ENCODE peak calls at places on chromosomes 6 and 20, in five cellular contexts. One of them, this sample, is unnamed.

GRCh38 chr6:36223706-36224105 is 27.2 kb downstream of the BRPF3 start:
- DNase-seq in gastrocnemius medialis: no peak
- DNase-seq in pancreas: no peak
- DNase-seq in CD8-positive, alpha-beta T cell: no peak
- DNase-seq in breast epithelium: no peak
- DNase-seq in this sample: no peak

GRCh38 chr6:110456694-110457093 is 19.7 kb downstream of the SLC22A16 start:
- DNase-seq in CD8-positive, alpha-beta T cell: no peak
- DNase-seq in breast epithelium: no peak
- DNase-seq in gastrocnemius medialis: no peak
- DNase-seq in pancreas: no peak
- DNase-seq in this sample: no peak

GRCh38 chr6:157302761-157303160 is 20.6 kb downstream of the TMEM242 start:
- DNase-seq in breast epithelium: no peak
- DNase-seq in pancreas: no peak
- DNase-seq in gastrocnemius medialis: no peak
- DNase-seq in CD8-positive, alpha-beta T cell: no peak
- DNase-seq in this sample: no peak

GRCh38 chr6:18209539-18210197 is 54.4 kb downstream of the KDM1B start:
- DNase-seq in breast epithelium: no peak
- DNase-seq in gastrocnemius medialis: no peak
- DNase-seq in CD8-positive, alpha-beta T cell: no peak
- DNase-seq in pancreas: no peak
- DNase-seq in this sample: no peak

GRCh38 chr6:78808356-78808891 is 58.9 kb upstream of the IRAK1BP1 start:
- DNase-seq in pancreas: no peak
- DNase-seq in CD8-positive, alpha-beta T cell: no peak
- DNase-seq in breast epithelium: no peak
- DNase-seq in gastrocnemius medialis: no peak
- DNase-seq in this sample: no peak

GRCh38 chr6:119337762-119338161 is 11.8 kb downstream of the MAN1A1 start:
- DNase-seq in pancreas: no peak
- DNase-seq in gastrocnemius medialis: no peak
- DNase-seq in breast epithelium: no peak
- DNase-seq in CD8-positive, alpha-beta T cell: no peak
- DNase-seq in this sample: no peak

GRCh38 chr6:26536571-26537159 is 1.5 kb upstream of the HMGN4 start:
- DNase-seq in CD8-positive, alpha-beta T cell: no peak
- DNase-seq in breast epithelium: no peak
- DNase-seq in pancreas: no peak
- DNase-seq in gastrocnemius medialis: no peak
- DNase-seq in this sample: no peak

GRCh38 chr6:12977206-12977605 is 260.6 kb downstream of the PHACTR1 start:
- DNase-seq in CD8-positive, alpha-beta T cell: no peak
- DNase-seq in pancreas: no peak
- DNase-seq in breast epithelium: no peak
- DNase-seq in gastrocnemius medialis: no peak
- DNase-seq in this sample: no peak

GRCh38 chr6:119112856-119113530 is 34.5 kb upstream of the FAM184A start:
- DNase-seq in pancreas: no peak
- DNase-seq in breast epithelium: no peak
- DNase-seq in gastrocnemius medialis: peak; percentile 18
- DNase-seq in CD8-positive, alpha-beta T cell: no peak
- DNase-seq in this sample: no peak

GRCh38 chr20:24629668-24630067 is 160.2 kb downstream of the SYNDIG1 start:
- DNase-seq in gastrocnemius medialis: no peak
- DNase-seq in breast epithelium: no peak
- DNase-seq in pancreas: no peak
- DNase-seq in CD8-positive, alpha-beta T cell: no peak
- DNase-seq in this sample: no peak

GRCh38 chr6:46014511-46015118 is 1.0 kb downstream of the CLIC5 start:
- DNase-seq in CD8-positive, alpha-beta T cell: no peak
- DNase-seq in gastrocnemius medialis: peak; percentile 83
- DNase-seq in breast epithelium: no peak
- DNase-seq in pancreas: no peak
- DNase-seq in this sample: no peak

GRCh38 chr6:126268087-126268486 is 71.8 kb upstream of the CENPW start:
- DNase-seq in gastrocnemius medialis: no peak
- DNase-seq in CD8-positive, alpha-beta T cell: no peak
- DNase-seq in pancreas: no peak
- DNase-seq in breast epithelium: no peak
- DNase-seq in this sample: no peak

GRCh38 chr6:169070506-169071176 is 183.0 kb downstream of the THBS2 start:
- DNase-seq in pancreas: no peak
- DNase-seq in CD8-positive, alpha-beta T cell: no peak
- DNase-seq in gastrocnemius medialis: peak; percentile 89
- DNase-seq in breast epithelium: no peak
- DNase-seq in this sample: peak; percentile 83

GRCh38 chr6:28981833-28982475 is 23.2 kb downstream of the ZNF311 start:
- DNase-seq in breast epithelium: peak; percentile 70
- DNase-seq in gastrocnemius medialis: peak; percentile 74
- DNase-seq in pancreas: peak; percentile 76
- DNase-seq in CD8-positive, alpha-beta T cell: peak; percentile 55
- DNase-seq in this sample: peak; percentile 72

GRCh38 chr6:118383924-118384323 is 164.2 kb upstream of the PLN start:
- DNase-seq in gastrocnemius medialis: no peak
- DNase-seq in pancreas: no peak
- DNase-seq in breast epithelium: no peak
- DNase-seq in CD8-positive, alpha-beta T cell: no peak
- DNase-seq in this sample: no peak

GRCh38 chr20:39289316-39289715 is 327.2 kb downstream of the DHX35 start:
- DNase-seq in CD8-positive, alpha-beta T cell: no peak
- DNase-seq in pancreas: no peak
- DNase-seq in breast epithelium: no peak
- DNase-seq in gastrocnemius medialis: no peak
- DNase-seq in this sample: no peak

GRCh38 chr6:159180001-159180400 is 10.8 kb downstream of the FNDC1 start:
- DNase-seq in gastrocnemius medialis: no peak
- DNase-seq in CD8-positive, alpha-beta T cell: no peak
- DNase-seq in breast epithelium: no peak
- DNase-seq in pancreas: no peak
- DNase-seq in this sample: no peak

GRCh38 chr6:48474764-48475674 is 364.0 kb upstream of the PTCHD4 start:
- DNase-seq in breast epithelium: no peak
- DNase-seq in gastrocnemius medialis: no peak
- DNase-seq in CD8-positive, alpha-beta T cell: no peak
- DNase-seq in pancreas: no peak
- DNase-seq in this sample: no peak

GRCh38 chr6:48472535-48472934 is 361.5 kb upstream of the PTCHD4 start:
- DNase-seq in CD8-positive, alpha-beta T cell: no peak
- DNase-seq in gastrocnemius medialis: no peak
- DNase-seq in breast epithelium: no peak
- DNase-seq in pancreas: no peak
- DNase-seq in this sample: no peak

GRCh38 chr6:48472121-48472520 is 361.1 kb upstream of the PTCHD4 start:
- DNase-seq in CD8-positive, alpha-beta T cell: no peak
- DNase-seq in gastrocnemius medialis: no peak
- DNase-seq in breast epithelium: no peak
- DNase-seq in pancreas: no peak
- DNase-seq in this sample: no peak

GRCh38 chr6:48474136-48474535 is 363.1 kb upstream of the PTCHD4 start:
- DNase-seq in breast epithelium: no peak
- DNase-seq in gastrocnemius medialis: no peak
- DNase-seq in CD8-positive, alpha-beta T cell: no peak
- DNase-seq in pancreas: no peak
- DNase-seq in this sample: no peak

GRCh38 chr6:48476257-48476656 is 365.3 kb upstream of the PTCHD4 start:
- DNase-seq in pancreas: no peak
- DNase-seq in breast epithelium: no peak
- DNase-seq in CD8-positive, alpha-beta T cell: no peak
- DNase-seq in gastrocnemius medialis: no peak
- DNase-seq in this sample: no peak
- TF ChIP-seq CTCF in pancreas: no peak
- TF ChIP-seq CTCF in breast epithelium: no peak
- TF ChIP-seq CTCF in CD8-positive, alpha-beta T cell: no peak
- TF ChIP-seq CTCF in gastrocnemius medialis: no peak
- TF ChIP-seq CTCF in this sample: no peak

GRCh38 chr20:32315885-32316284 is 38.4 kb downstream of the KIF3B start:
- DNase-seq in gastrocnemius medialis: no peak
- DNase-seq in breast epithelium: no peak
- DNase-seq in CD8-positive, alpha-beta T cell: no peak
- DNase-seq in pancreas: peak; percentile 75
- DNase-seq in this sample: no peak

GRCh38 chr20:32316667-32317066 is 39.2 kb downstream of the KIF3B start:
- DNase-seq in pancreas: peak; percentile 82
- DNase-seq in breast epithelium: no peak
- DNase-seq in CD8-positive, alpha-beta T cell: no peak
- DNase-seq in gastrocnemius medialis: no peak
- DNase-seq in this sample: no peak

GRCh38 chr20:32320305-32320704 is 37.8 kb upstream of the ASXL1 start:
- DNase-seq in pancreas: no peak
- DNase-seq in breast epithelium: no peak
- DNase-seq in CD8-positive, alpha-beta T cell: no peak
- DNase-seq in gastrocnemius medialis: no peak
- DNase-seq in this sample: no peak

GRCh38 chr20:32321390-32321789 is 36.7 kb upstream of the ASXL1 start:
- DNase-seq in gastrocnemius medialis: no peak
- DNase-seq in CD8-positive, alpha-beta T cell: no peak
- DNase-seq in pancreas: no peak
- DNase-seq in breast epithelium: no peak
- DNase-seq in this sample: no peak

DNA sequence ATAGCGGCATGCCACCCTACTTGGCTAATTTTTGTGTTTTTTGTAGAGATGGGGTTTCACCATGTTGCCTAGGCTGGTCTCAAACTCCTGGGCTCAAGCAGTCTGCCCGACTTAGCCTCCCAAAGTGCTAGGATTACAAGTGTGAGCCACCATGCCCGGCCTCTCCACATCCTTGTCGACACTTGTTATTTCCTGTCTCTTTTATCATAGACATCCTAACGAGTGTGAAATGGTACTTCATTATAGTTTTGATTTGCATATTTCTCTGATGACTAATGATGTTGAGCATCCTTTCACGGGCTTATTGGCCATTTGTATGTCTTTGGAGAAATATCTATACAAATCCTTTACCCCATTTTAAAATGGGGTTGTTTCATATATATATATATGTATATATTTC is 39.0 kb upstream of the ASXL1 start:
- DNase-seq in CD8-positive, alpha-beta T cell: no peak
- DNase-seq in gastrocnemius medialis: no peak
- DNase-seq in breast epithelium: no peak
- DNase-seq in pancreas: no peak
- DNase-seq in this sample: no peak
- H3K27ac ChIP-seq in CD8-positive, alpha-beta T cell: no peak overlapping the region
- H3K27ac ChIP-seq in gastrocnemius medialis: no peak overlapping the region
- H3K27ac ChIP-seq in breast epithelium: no peak overlapping the region
- H3K27ac ChIP-seq in pancreas: no peak overlapping the region
- H3K27ac ChIP-seq in this sample: no peak overlapping the region

GRCh38 chr6:19472850-19473249 is 364.3 kb upstream of the ID4 start:
- DNase-seq in CD8-positive, alpha-beta T cell: no peak
- DNase-seq in pancreas: no peak
- DNase-seq in gastrocnemius medialis: no peak
- DNase-seq in breast epithelium: no peak
- DNase-seq in this sample: no peak
- TF ChIP-seq CTCF in CD8-positive, alpha-beta T cell: no peak
- TF ChIP-seq CTCF in pancreas: no peak
- TF ChIP-seq CTCF in gastrocnemius medialis: no peak
- TF ChIP-seq CTCF in breast epithelium: no peak
- TF ChIP-seq CTCF in this sample: no peak

DNA sequence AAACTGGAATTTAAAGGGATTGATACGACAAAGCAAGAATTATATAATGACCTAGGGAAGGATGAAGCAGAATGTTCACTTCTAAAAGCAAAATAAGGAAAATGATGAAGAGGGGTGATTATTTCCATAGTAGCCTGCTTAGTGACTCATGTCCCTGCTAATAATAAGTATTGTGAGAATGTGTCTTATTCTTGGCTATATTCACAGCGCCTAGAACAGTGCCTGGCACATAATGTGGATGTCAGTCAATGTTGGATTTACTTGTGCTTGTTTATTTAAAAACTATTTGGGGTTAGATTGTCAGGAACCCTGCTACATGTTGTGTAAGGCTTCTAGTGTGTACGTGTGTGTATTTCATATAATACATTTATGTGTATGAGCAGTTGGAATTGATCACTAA is 85.1 kb downstream of the ZFAND3 start:
- DNase-seq in breast epithelium: no peak
- DNase-seq in pancreas: no peak
- DNase-seq in CD8-positive, alpha-beta T cell: no peak
- DNase-seq in gastrocnemius medialis: no peak
- DNase-seq in this sample: no peak
- H3K27ac ChIP-seq in breast epithelium: peak overlapping the region; percentile 49
- H3K27ac ChIP-seq in pancreas: no peak overlapping the region
- H3K27ac ChIP-seq in CD8-positive, alpha-beta T cell: no peak overlapping the region
- H3K27ac ChIP-seq in gastrocnemius medialis: no peak overlapping the region
- H3K27ac ChIP-seq in this sample: no peak overlapping the region

DNA sequence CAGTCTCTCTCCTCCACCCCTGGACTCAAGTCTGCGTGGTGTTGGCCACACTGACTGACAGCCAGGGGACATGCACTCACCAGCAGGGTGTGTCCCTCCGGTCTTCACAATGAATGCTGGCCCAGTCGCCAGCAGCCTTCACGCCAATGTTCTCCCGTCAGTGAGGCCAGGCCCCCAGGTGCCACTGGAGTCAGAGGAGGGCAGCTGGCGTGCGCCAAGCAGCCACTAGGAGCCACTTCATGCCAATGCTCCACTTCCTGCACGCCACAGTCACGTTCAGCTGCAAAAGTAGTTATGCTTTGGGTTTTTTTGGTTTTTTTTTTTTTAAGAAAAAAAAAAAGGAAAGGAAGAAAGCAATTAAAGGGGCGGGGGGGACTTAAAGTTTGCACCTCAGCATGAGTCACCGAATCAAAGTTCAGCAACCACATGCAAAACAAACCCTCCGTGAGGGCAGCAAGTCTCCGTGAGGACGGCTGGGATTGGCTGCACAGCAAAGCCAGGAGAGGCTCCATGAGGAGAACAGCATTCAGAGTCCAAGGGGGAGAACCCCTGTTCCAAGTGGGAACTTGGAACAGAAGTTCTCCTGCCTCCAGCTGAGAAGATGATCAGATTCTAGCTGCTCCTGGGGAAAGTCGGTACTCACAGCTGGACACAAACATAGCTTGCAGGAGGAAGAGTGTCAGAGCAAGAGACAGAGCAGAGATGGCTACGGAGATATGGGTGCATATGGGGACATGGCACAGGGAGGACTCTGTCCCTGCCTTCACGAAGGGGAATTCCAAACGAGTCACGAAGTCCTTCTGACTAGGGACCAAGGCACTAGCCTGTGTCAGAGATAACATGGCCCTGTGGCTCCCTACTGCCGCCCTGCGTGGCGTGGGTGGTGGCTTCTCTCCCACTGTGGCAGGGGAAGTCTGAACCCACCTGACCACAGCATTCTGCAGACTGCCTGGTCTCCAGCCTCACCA is at the start of gene ZC3H12D:
- DNase-seq in gastrocnemius medialis: peak; percentile 72
- DNase-seq in CD8-positive, alpha-beta T cell: peak; percentile 68
- DNase-seq in pancreas: no peak
- DNase-seq in breast epithelium: no peak
- DNase-seq in this sample: no peak
- TF ChIP-seq CTCF in gastrocnemius medialis: peak; percentile 25
- TF ChIP-seq CTCF in CD8-positive, alpha-beta T cell: peak; percentile 66
- TF ChIP-seq CTCF in pancreas: no peak
- TF ChIP-seq CTCF in breast epithelium: peak; percentile 13
- TF ChIP-seq CTCF in this sample: no peak